ENCODE peak calls at places on chromosomes 6 and 20, in eight cellular contexts. One of them, this sample, is unnamed.
A peak's percentile ranks its signal among the peaks of the same experiment; 100 is the strongest.

GRCh38 chr6:36852481-36853147 is 13.4 kb upstream of the CPNE5 start:
- DNase-seq in stimulated activated CD4-positive, alpha-beta T cell treated with anti-CD3 and anti-CD28 coated beads, Interleukin-1b, Interleukin-23, amount 100 ng/mL, for 4 hours: no peak
- DNase-seq in Right ventricle myocardium inferior: no peak
- DNase-seq in NCI-H526: no peak
- DNase-seq in AG04449: peak; percentile 28
- DNase-seq in NCI-H1105: no peak
- DNase-seq in activated naive CD8-positive, alpha-beta T cell treated with anti-CD3 and anti-CD28 coated beads for 36 hours: no peak
- DNase-seq in ureter: no peak
- DNase-seq in this sample: no peak

GRCh38 chr6:34745277-34746103 is 11.8 kb upstream of the SNRPC start:
- DNase-seq in activated naive CD8-positive, alpha-beta T cell treated with anti-CD3 and anti-CD28 coated beads for 36 hours: no peak
- DNase-seq in stimulated activated CD4-positive, alpha-beta T cell treated with anti-CD3 and anti-CD28 coated beads, Interleukin-1b, Interleukin-23, amount 100 ng/mL, for 4 hours: no peak
- DNase-seq in AG04449: peak; percentile 24
- DNase-seq in NCI-H1105: no peak
- DNase-seq in NCI-H526: peak; percentile 53
- DNase-seq in ureter: peak; percentile 50
- DNase-seq in Right ventricle myocardium inferior: no peak
- DNase-seq in this sample: peak; percentile 63

GRCh38 chr6:50543666-50544065 is 169.7 kb upstream of the TFAP2D start:
- DNase-seq in stimulated activated CD4-positive, alpha-beta T cell treated with anti-CD3 and anti-CD28 coated beads, Interleukin-1b, Interleukin-23, amount 100 ng/mL, for 4 hours: no peak
- DNase-seq in AG04449: no peak
- DNase-seq in ureter: no peak
- DNase-seq in Right ventricle myocardium inferior: no peak
- DNase-seq in NCI-H1105: no peak
- DNase-seq in NCI-H526: no peak
- DNase-seq in activated naive CD8-positive, alpha-beta T cell treated with anti-CD3 and anti-CD28 coated beads for 36 hours: no peak
- DNase-seq in this sample: no peak

GRCh38 chr6:164967102-164967501 is 342.3 kb downstream of the C6orf118 start:
- DNase-seq in activated naive CD8-positive, alpha-beta T cell treated with anti-CD3 and anti-CD28 coated beads for 36 hours: no peak
- DNase-seq in Right ventricle myocardium inferior: no peak
- DNase-seq in AG04449: no peak
- DNase-seq in stimulated activated CD4-positive, alpha-beta T cell treated with anti-CD3 and anti-CD28 coated beads, Interleukin-1b, Interleukin-23, amount 100 ng/mL, for 4 hours: no peak
- DNase-seq in NCI-H1105: no peak
- DNase-seq in ureter: no peak
- DNase-seq in NCI-H526: no peak
- DNase-seq in this sample: no peak

GRCh38 chr6:30411515-30412207 is 66.7 kb downstream of the RPP21 start:
- DNase-seq in activated naive CD8-positive, alpha-beta T cell treated with anti-CD3 and anti-CD28 coated beads for 36 hours: peak; percentile 59
- DNase-seq in ureter: no peak
- DNase-seq in NCI-H1105: peak; percentile 44
- DNase-seq in Right ventricle myocardium inferior: no peak
- DNase-seq in NCI-H526: peak; percentile 62
- DNase-seq in stimulated activated CD4-positive, alpha-beta T cell treated with anti-CD3 and anti-CD28 coated beads, Interleukin-1b, Interleukin-23, amount 100 ng/mL, for 4 hours: peak; percentile 55
- DNase-seq in AG04449: no peak
- DNase-seq in this sample: peak; percentile 25

GRCh38 chr20:16530201-16530681 is 43.0 kb downstream of the KIF16B start:
- DNase-seq in Right ventricle myocardium inferior: no peak
- DNase-seq in AG04449: no peak
- DNase-seq in activated naive CD8-positive, alpha-beta T cell treated with anti-CD3 and anti-CD28 coated beads for 36 hours: no peak
- DNase-seq in stimulated activated CD4-positive, alpha-beta T cell treated with anti-CD3 and anti-CD28 coated beads, Interleukin-1b, Interleukin-23, amount 100 ng/mL, for 4 hours: no peak
- DNase-seq in NCI-H526: no peak
- DNase-seq in NCI-H1105: no peak
- DNase-seq in ureter: no peak
- DNase-seq in this sample: no peak

GRCh38 chr6:136095961-136096360 is 154.2 kb downstream of the MTFR2 start:
- DNase-seq in NCI-H526: no peak
- DNase-seq in activated naive CD8-positive, alpha-beta T cell treated with anti-CD3 and anti-CD28 coated beads for 36 hours: no peak
- DNase-seq in AG04449: no peak
- DNase-seq in ureter: peak; percentile 47
- DNase-seq in stimulated activated CD4-positive, alpha-beta T cell treated with anti-CD3 and anti-CD28 coated beads, Interleukin-1b, Interleukin-23, amount 100 ng/mL, for 4 hours: no peak
- DNase-seq in NCI-H1105: no peak
- DNase-seq in Right ventricle myocardium inferior: no peak
- DNase-seq in this sample: no peak

GRCh38 chr6:35500782-35501181 is 3.9 kb upstream of the TEAD3 start:
- DNase-seq in NCI-H526: no peak
- DNase-seq in Right ventricle myocardium inferior: no peak
- DNase-seq in NCI-H1105: no peak
- DNase-seq in AG04449: no peak
- DNase-seq in ureter: no peak
- DNase-seq in stimulated activated CD4-positive, alpha-beta T cell treated with anti-CD3 and anti-CD28 coated beads, Interleukin-1b, Interleukin-23, amount 100 ng/mL, for 4 hours: no peak
- DNase-seq in activated naive CD8-positive, alpha-beta T cell treated with anti-CD3 and anti-CD28 coated beads for 36 hours: no peak
- DNase-seq in this sample: no peak

GRCh38 chr6:135105710-135106109 is 51.1 kb upstream of the HBS1L start:
- DNase-seq in activated naive CD8-positive, alpha-beta T cell treated with anti-CD3 and anti-CD28 coated beads for 36 hours: no peak
- DNase-seq in NCI-H1105: no peak
- DNase-seq in stimulated activated CD4-positive, alpha-beta T cell treated with anti-CD3 and anti-CD28 coated beads, Interleukin-1b, Interleukin-23, amount 100 ng/mL, for 4 hours: no peak
- DNase-seq in AG04449: no peak
- DNase-seq in ureter: no peak
- DNase-seq in NCI-H526: no peak
- DNase-seq in Right ventricle myocardium inferior: no peak
- DNase-seq in this sample: no peak

This sample was measured in DMS153.